ENCODE peak calls at places on chromosomes 2 and 18, in nine cellular contexts. One of them, this sample, is unnamed.

GRCh38 chr2:16126141-16126968 is 186.0 kb downstream of the MYCN start:
- DNase-seq in effector memory CD8-positive, alpha-beta T cell: no peak
- DNase-seq in BJ: no peak
- DNase-seq in kidney: no peak
- DNase-seq in upper lobe of right lung: no peak
- DNase-seq in T-helper 17 cell: no peak
- DNase-seq in iris pigment epithelial cell: no peak
- DNase-seq in hippocampal formation: no peak
- DNase-seq in stimulated activated CD4-positive, alpha-beta T cell treated with anti-CD3 and anti-CD28 coated beads, Interleukin-1b, Interleukin-23, amount 100 ng/mL, for 24 hours: no peak
- DNase-seq in this sample: no peak

GRCh38 chr2:10499275-10499907 is 51.3 kb upstream of the ODC1 start:
- DNase-seq in effector memory CD8-positive, alpha-beta T cell: no peak
- DNase-seq in BJ: no peak
- DNase-seq in kidney: peak; percentile 37
- DNase-seq in upper lobe of right lung: no peak
- DNase-seq in T-helper 17 cell: no peak
- DNase-seq in iris pigment epithelial cell: no peak
- DNase-seq in hippocampal formation: no peak
- DNase-seq in stimulated activated CD4-positive, alpha-beta T cell treated with anti-CD3 and anti-CD28 coated beads, Interleukin-1b, Interleukin-23, amount 100 ng/mL, for 24 hours: no peak
- DNase-seq in this sample: no peak

GRCh38 chr2:165067958-165068612 is 112.8 kb upstream of the SLC38A11 start:
- DNase-seq in effector memory CD8-positive, alpha-beta T cell: no peak
- DNase-seq in BJ: no peak
- DNase-seq in kidney: no peak
- DNase-seq in upper lobe of right lung: no peak
- DNase-seq in T-helper 17 cell: no peak
- DNase-seq in iris pigment epithelial cell: peak; percentile 28
- DNase-seq in hippocampal formation: peak; percentile 69
- DNase-seq in stimulated activated CD4-positive, alpha-beta T cell treated with anti-CD3 and anti-CD28 coated beads, Interleukin-1b, Interleukin-23, amount 100 ng/mL, for 24 hours: no peak
- DNase-seq in this sample: no peak

GRCh38 chr2:188596054-188596453 is 304.4 kb downstream of the GULP1 start:
- DNase-seq in effector memory CD8-positive, alpha-beta T cell: no peak
- DNase-seq in BJ: no peak
- DNase-seq in kidney: no peak
- DNase-seq in upper lobe of right lung: no peak
- DNase-seq in T-helper 17 cell: no peak
- DNase-seq in iris pigment epithelial cell: peak; percentile 85
- DNase-seq in hippocampal formation: no peak
- DNase-seq in stimulated activated CD4-positive, alpha-beta T cell treated with anti-CD3 and anti-CD28 coated beads, Interleukin-1b, Interleukin-23, amount 100 ng/mL, for 24 hours: no peak
- DNase-seq in this sample: no peak

GRCh38 chr2:29786361-29786760 is 135.0 kb downstream of the ALK start:
- DNase-seq in effector memory CD8-positive, alpha-beta T cell: no peak
- DNase-seq in BJ: no peak
- DNase-seq in kidney: no peak
- DNase-seq in upper lobe of right lung: no peak
- DNase-seq in T-helper 17 cell: no peak
- DNase-seq in iris pigment epithelial cell: no peak
- DNase-seq in hippocampal formation: no peak
- DNase-seq in stimulated activated CD4-positive, alpha-beta T cell treated with anti-CD3 and anti-CD28 coated beads, Interleukin-1b, Interleukin-23, amount 100 ng/mL, for 24 hours: no peak
- DNase-seq in this sample: no peak

GRCh38 chr18:26654173-26655009 is 106.0 kb upstream of the KCTD1 start:
- DNase-seq in effector memory CD8-positive, alpha-beta T cell: no peak
- DNase-seq in BJ: no peak
- DNase-seq in kidney: no peak
- DNase-seq in upper lobe of right lung: no peak
- DNase-seq in T-helper 17 cell: no peak
- DNase-seq in iris pigment epithelial cell: peak; percentile 7
- DNase-seq in hippocampal formation: no peak
- DNase-seq in stimulated activated CD4-positive, alpha-beta T cell treated with anti-CD3 and anti-CD28 coated beads, Interleukin-1b, Interleukin-23, amount 100 ng/mL, for 24 hours: no peak
- DNase-seq in this sample: no peak

GRCh38 chr2:160224060-160224459 is 24.0 kb upstream of the ITGB6 start:
- DNase-seq in effector memory CD8-positive, alpha-beta T cell: no peak
- DNase-seq in BJ: peak; percentile 89
- DNase-seq in kidney: no peak
- DNase-seq in upper lobe of right lung: no peak
- DNase-seq in T-helper 17 cell: no peak
- DNase-seq in iris pigment epithelial cell: peak; percentile 98
- DNase-seq in hippocampal formation: no peak
- DNase-seq in stimulated activated CD4-positive, alpha-beta T cell treated with anti-CD3 and anti-CD28 coated beads, Interleukin-1b, Interleukin-23, amount 100 ng/mL, for 24 hours: no peak
- DNase-seq in this sample: peak; percentile 18

GRCh38 chr2:156892449-156893335 is 364.8 kb upstream of the GALNT5 start:
- DNase-seq in effector memory CD8-positive, alpha-beta T cell: no peak
- DNase-seq in BJ: no peak
- DNase-seq in kidney: no peak
- DNase-seq in upper lobe of right lung: no peak
- DNase-seq in T-helper 17 cell: no peak
- DNase-seq in iris pigment epithelial cell: peak; percentile 63
- DNase-seq in hippocampal formation: no peak
- DNase-seq in stimulated activated CD4-positive, alpha-beta T cell treated with anti-CD3 and anti-CD28 coated beads, Interleukin-1b, Interleukin-23, amount 100 ng/mL, for 24 hours: no peak
- DNase-seq in this sample: no peak

GRCh38 chr18:23207191-23207955 is 72.1 kb downstream of the CABLES1 start:
- DNase-seq in effector memory CD8-positive, alpha-beta T cell: no peak
- DNase-seq in BJ: no peak
- DNase-seq in kidney: no peak
- DNase-seq in upper lobe of right lung: no peak
- DNase-seq in T-helper 17 cell: no peak
- DNase-seq in iris pigment epithelial cell: peak; percentile 30
- DNase-seq in hippocampal formation: no peak
- DNase-seq in stimulated activated CD4-positive, alpha-beta T cell treated with anti-CD3 and anti-CD28 coated beads, Interleukin-1b, Interleukin-23, amount 100 ng/mL, for 24 hours: no peak
- DNase-seq in this sample: peak; percentile 2

GRCh38 chr2:48531141-48531648 is 1.2 kb downstream of the STON1 start:
- DNase-seq in effector memory CD8-positive, alpha-beta T cell: no peak
- DNase-seq in BJ: peak; percentile 64
- DNase-seq in kidney: no peak
- DNase-seq in upper lobe of right lung: no peak
- DNase-seq in T-helper 17 cell: no peak
- DNase-seq in iris pigment epithelial cell: peak; percentile 91
- DNase-seq in hippocampal formation: peak; percentile 3
- DNase-seq in stimulated activated CD4-positive, alpha-beta T cell treated with anti-CD3 and anti-CD28 coated beads, Interleukin-1b, Interleukin-23, amount 100 ng/mL, for 24 hours: no peak
- DNase-seq in this sample: no peak

GRCh38 chr2:133718688-133719201 is 150.5 kb upstream of the NCKAP5 start:
- DNase-seq in effector memory CD8-positive, alpha-beta T cell: no peak
- DNase-seq in BJ: peak; percentile 66
- DNase-seq in kidney: no peak
- DNase-seq in upper lobe of right lung: no peak
- DNase-seq in T-helper 17 cell: no peak
- DNase-seq in iris pigment epithelial cell: peak; percentile 97
- DNase-seq in hippocampal formation: peak; percentile 48
- DNase-seq in stimulated activated CD4-positive, alpha-beta T cell treated with anti-CD3 and anti-CD28 coated beads, Interleukin-1b, Interleukin-23, amount 100 ng/mL, for 24 hours: no peak
- DNase-seq in this sample: no peak

GRCh38 chr2:226712941-226713340 is 86.7 kb downstream of the IRS1 start:
- DNase-seq in effector memory CD8-positive, alpha-beta T cell: no peak
- DNase-seq in BJ: no peak
- DNase-seq in kidney: no peak
- DNase-seq in upper lobe of right lung: no peak
- DNase-seq in T-helper 17 cell: no peak
- DNase-seq in iris pigment epithelial cell: no peak
- DNase-seq in hippocampal formation: no peak
- DNase-seq in stimulated activated CD4-positive, alpha-beta T cell treated with anti-CD3 and anti-CD28 coated beads, Interleukin-1b, Interleukin-23, amount 100 ng/mL, for 24 hours: no peak
- DNase-seq in this sample: no peak

This sample was measured in NK-92 treated with Interleukin-12 subunit alpha and Interleukin-12 subunit beta, amount 100 ng/mL, for 24 hours.